ENCODE peak calls at places on chromosomes 12 and 14, in eight cellular contexts. O is stimulated activated CD4-positive, alpha-beta T cell treated with anti-CD3 and anti-CD28 coated beads, Interleukin-1b, Interleukin-23, amount 100 ng/mL, for 48 hours; H is stimulated activated CD8-positive, alpha-beta memory T cell treated with anti-CD3 and anti-CD28 coated beads, Interleukin-4, amount 100 ng/mL, for 1 hour; P is dermis microvascular lymphatic vessel endothelial cell; K is AG09309; I is activated T-cell treated with anti-CD3 and anti-CD28 coated beads, Interleukin-2, amount 50 U/mL, for 72 hours; V is DND-41; J is T-helper 17 cell. X is an unnamed sample.

GRCh38 chr12:109281452-109281851 is 27.6 kb downstream of the FOXN4 start:
- DNase-seq in O (no peak), H (no peak), P (no peak), K (no peak), I (no peak), V (no peak), J (no peak), X (no peak)

GRCh38 chr14:55071870-55072640 is 20.6 kb downstream of the MAPK1IP1L start:
- DNase-seq in O (peak), H (no peak), P (peak), K (peak), I (peak), V (no peak), J (no peak), X (peak)

GRCh38 chr12:123253606-123254459 is 17.8 kb downstream of the CDK2AP1 start:
- DNase-seq in O (no peak), H (no peak), P (no peak), K (no peak), I (no peak), V (no peak), J (no peak), X (no peak)

GRCh38 chr12:45730842-45731336 is 1.4 kb downstream of the ARID2 start:
- DNase-seq in O (peak), H (no peak), P (peak), K (no peak), I (peak), V (peak), J (peak), X (no peak)

GRCh38 chr12:5796171-5797091 is 148.6 kb downstream of the ANO2 start:
- DNase-seq in O (peak), H (no peak), P (peak), K (no peak), I (peak), V (peak), J (no peak), X (no peak)

GRCh38 chr12:69994593-69995222 is 169.7 kb downstream of the MYRFL start:
- DNase-seq in O (no peak), H (no peak), P (no peak), K (no peak), I (no peak), V (no peak), J (no peak), X (no peak)

GRCh38 chr14:20413785-20414117 is 450 bp upstream of the TEP1 start:
- DNase-seq in O (no peak), H (no peak), P (peak), K (no peak), I (peak), V (peak), J (no peak), X (no peak)

GRCh38 chr12:80567391-80567790 is 123.4 kb downstream of the PTPRQ start:
- DNase-seq in O (no peak), H (no peak), P (no peak), K (no peak), I (no peak), V (no peak), J (no peak), X (no peak)

GRCh38 chr12:24421759-24422158 is 472.3 kb upstream of the SOX5 start:
- DNase-seq in O (no peak), H (no peak), P (no peak), K (no peak), I (no peak), V (no peak), J (no peak), X (no peak)

GRCh38 chr12:116303929-116304328 is 26.4 kb upstream of the MED13L start:
- DNase-seq in O (no peak), H (no peak), P (no peak), K (no peak), I (no peak), V (no peak), J (no peak), X (no peak)

GRCh38 chr12:116472193-116472592 is 87.0 kb upstream of the MAP1LC3B2 start:
- DNase-seq in O (no peak), H (no peak), P (no peak), K (no peak), I (no peak), V (no peak), J (no peak), X (no peak)

GRCh38 chr14:54312166-54312801 is 84.5 kb upstream of the CDKN3 start:
- DNase-seq in O (no peak), H (no peak), P (peak), K (peak), I (no peak), V (no peak), J (no peak), X (peak)

GRCh38 chr12:118420673-118421072 is 44.3 kb downstream of the SUDS3 start:
- DNase-seq in O (no peak), H (no peak), P (no peak), K (no peak), I (no peak), V (no peak), J (no peak), X (no peak)

GRCh38 chr14:89015016-89015415 is 190.6 kb downstream of the TTC8 start:
- DNase-seq in O (no peak), H (no peak), P (no peak), K (no peak), I (no peak), V (no peak), J (no peak), X (no peak)

GRCh38 chr14:81400852-81401251 is 728 bp upstream of the STON2 start:
- DNase-seq in O (peak), H (no peak), P (peak), K (peak), I (peak), V (no peak), J (no peak), X (peak)

GRCh38 chr14:94003397-94003796 is 6.3 kb downstream of the CCDC197 start:
- DNase-seq in O (no peak), H (no peak), P (no peak), K (no peak), I (no peak), V (no peak), J (no peak), X (no peak)

GRCh38 chr14:82642425-82642824 is 1108.8 kb upstream of the SEL1L start:
- DNase-seq in O (no peak), H (no peak), P (no peak), K (no peak), I (peak), V (no peak), J (no peak), X (no peak)

GRCh38 chr12:6701078-6701768 is 608 bp upstream of the PIANP start:
- DNase-seq in O (no peak), H (no peak), P (no peak), K (no peak), I (no peak), V (no peak), J (no peak), X (no peak)

GRCh38 chr12:47078086-47078395 is 1.4 kb upstream of the PCED1B start:
- DNase-seq in O (no peak), H (no peak), P (no peak), K (no peak), I (no peak), V (no peak), J (no peak), X (no peak)

GRCh38 chr12:132847363-132848356 is 19.0 kb upstream of the GOLGA3 start:
- DNase-seq in O (no peak), H (no peak), P (no peak), K (no peak), I (no peak), V (no peak), J (no peak), X (no peak)

GRCh38 chr12:108801736-108802665 is 55.4 kb downstream of the SSH1 start:
- DNase-seq in O (no peak), H (no peak), P (peak), K (no peak), I (no peak), V (no peak), J (no peak), X (no peak)

GRCh38 chr12:93214523-93215289 is 163.0 kb upstream of the NUDT4 start:
- DNase-seq in O (no peak), H (no peak), P (no peak), K (no peak), I (no peak), V (no peak), J (no peak), X (no peak)

GRCh38 chr12:124297856-124298255 is 3.0 kb downstream of the RFLNA start:
- DNase-seq in O (no peak), H (no peak), P (no peak), K (no peak), I (no peak), V (no peak), J (no peak), X (no peak)

GRCh38 chr14:31543969-31544799 is 17.0 kb upstream of the NUBPL start:
- DNase-seq in O (no peak), H (no peak), P (no peak), K (no peak), I (no peak), V (no peak), J (no peak), X (no peak)

GRCh38 chr12:71216725-71217579 is 59.2 kb upstream of the TSPAN8 start:
- DNase-seq in O (no peak), H (no peak), P (peak), K (peak), I (no peak), V (no peak), J (no peak), X (no peak)

GRCh38 chr12:52346596-52346995 is 20.7 kb downstream of the KRT85 start:
- DNase-seq in O (no peak), H (no peak), P (no peak), K (no peak), I (no peak), V (no peak), J (no peak), X (no peak)

GRCh38 chr14:32764131-32764530 is 174.5 kb upstream of the NPAS3 start:
- DNase-seq in O (no peak), H (no peak), P (no peak), K (no peak), I (no peak), V (no peak), J (no peak), X (no peak)

GRCh38 chr12:117513353-117513752 is 151.9 kb upstream of the NOS1 start:
- DNase-seq in O (no peak), H (no peak), P (no peak), K (no peak), I (no peak), V (no peak), J (no peak), X (no peak)

GRCh38 chr12:85191-85666 is 18.7 kb downstream of the IQSEC3 start:
- DNase-seq in O (no peak), H (no peak), P (no peak), K (no peak), I (no peak), V (no peak), J (no peak), X (no peak)

GRCh38 chr12:118979763-118980406 is 1.5 kb upstream of the SRRM4 start:
- DNase-seq in O (peak), H (no peak), P (peak), K (no peak), I (peak), V (peak), J (no peak), X (no peak)

GRCh38 chr14:40004871-40005503 is 572.8 kb upstream of the FBXO33 start:
- DNase-seq in O (no peak), H (no peak), P (no peak), K (no peak), I (no peak), V (no peak), J (no peak), X (no peak)

GRCh38 chr14:85241022-85241880 is 288.7 kb upstream of the FLRT2 start:
- DNase-seq in O (no peak), H (no peak), P (no peak), K (no peak), I (no peak), V (no peak), J (no peak), X (no peak)